ENCODE peak calls at places on chromosomes 4 and X, in five cellular contexts. One of them, this sample, is unnamed.

GRCh38 chr4:77820836-77821561 is 1.8 kb upstream of the CNOT6L start:
- DNase-seq in astrocyte of the spinal cord: no peak
- DNase-seq in GM12865: peak
- DNase-seq in epithelial cell of esophagus: peak
- DNase-seq in cardiac fibroblast: no peak
- DNase-seq in this sample: no peak

GRCh38 chr4:14871676-14872430 is 130.4 kb upstream of the CPEB2 start:
- DNase-seq in epithelial cell of esophagus: peak
- DNase-seq in GM12865: peak
- DNase-seq in cardiac fibroblast: peak
- DNase-seq in astrocyte of the spinal cord: no peak
- DNase-seq in this sample: peak

GRCh38 chr4:186472948-186473347 is 82.4 kb downstream of the MTNR1A start:
- DNase-seq in epithelial cell of esophagus: peak
- DNase-seq in astrocyte of the spinal cord: peak
- DNase-seq in GM12865: no peak
- DNase-seq in cardiac fibroblast: peak
- DNase-seq in this sample: peak

GRCh38 chrX:124216396-124217124 is 115.9 kb upstream of the TEX13D start:
- DNase-seq in astrocyte of the spinal cord: no peak
- DNase-seq in cardiac fibroblast: no peak
- DNase-seq in GM12865: no peak
- DNase-seq in epithelial cell of esophagus: no peak
- DNase-seq in this sample: no peak

GRCh38 chr4:16775411-16776154 is 122.9 kb downstream of the LDB2 start:
- DNase-seq in GM12865: no peak
- DNase-seq in cardiac fibroblast: no peak
- DNase-seq in epithelial cell of esophagus: no peak
- DNase-seq in astrocyte of the spinal cord: no peak
- DNase-seq in this sample: no peak

GRCh38 chr4:115219315-115219840 is 106.0 kb upstream of the NDST4 start:
- DNase-seq in GM12865: no peak
- DNase-seq in epithelial cell of esophagus: no peak
- DNase-seq in astrocyte of the spinal cord: no peak
- DNase-seq in cardiac fibroblast: no peak
- DNase-seq in this sample: no peak

GRCh38 chrX:131633285-131633917 is 89.5 kb downstream of the OR13H1 start:
- DNase-seq in astrocyte of the spinal cord: peak
- DNase-seq in epithelial cell of esophagus: peak
- DNase-seq in cardiac fibroblast: peak
- DNase-seq in GM12865: peak
- DNase-seq in this sample: peak

GRCh38 chrX:44343412-44343942 is at the start of gene EFHC2:
- DNase-seq in cardiac fibroblast: no peak
- DNase-seq in GM12865: peak
- DNase-seq in epithelial cell of esophagus: peak
- DNase-seq in astrocyte of the spinal cord: no peak
- DNase-seq in this sample: no peak

DNA sequence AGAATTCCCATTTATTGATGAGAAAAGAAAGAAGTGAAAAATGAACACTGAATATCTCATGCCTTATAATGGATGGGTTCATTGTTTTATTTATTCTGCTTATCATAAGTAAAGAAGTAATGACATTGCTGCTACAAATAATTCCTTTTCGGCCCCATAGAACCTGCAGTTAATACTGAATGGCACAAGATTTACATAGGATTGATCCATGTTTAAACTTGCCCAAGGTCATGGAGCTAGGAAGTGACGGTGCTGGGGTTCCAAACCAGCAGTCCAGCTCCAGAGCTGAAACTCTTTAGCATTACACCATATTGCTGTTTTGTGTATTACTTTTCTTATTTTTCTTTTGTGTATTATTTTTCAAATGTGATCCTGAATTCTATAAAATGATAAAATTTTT is 30.2 kb upstream of the PRSS48 start:
- DNase-seq in epithelial cell of esophagus: no peak
- DNase-seq in cardiac fibroblast: no peak
- DNase-seq in GM12865: no peak
- DNase-seq in astrocyte of the spinal cord: no peak
- DNase-seq in this sample: no peak
- H3K4me3 ChIP-seq in epithelial cell of esophagus: no peak
- H3K4me3 ChIP-seq in cardiac fibroblast: no peak
- H3K4me3 ChIP-seq in GM12865: no peak
- H3K4me3 ChIP-seq in astrocyte of the spinal cord: no peak
- H3K4me3 ChIP-seq in this sample: no peak

GRCh38 chr4:174834477-174834876 is 5.4 kb upstream of the GLRA3 start:
- DNase-seq in astrocyte of the spinal cord: no peak
- DNase-seq in epithelial cell of esophagus: no peak
- DNase-seq in GM12865: no peak
- DNase-seq in cardiac fibroblast: no peak
- DNase-seq in this sample: no peak

GRCh38 chr4:174826660-174827059 is 2.4 kb downstream of the GLRA3 start:
- DNase-seq in cardiac fibroblast: no peak
- DNase-seq in astrocyte of the spinal cord: no peak
- DNase-seq in epithelial cell of esophagus: no peak
- DNase-seq in GM12865: no peak
- DNase-seq in this sample: no peak

DNA sequence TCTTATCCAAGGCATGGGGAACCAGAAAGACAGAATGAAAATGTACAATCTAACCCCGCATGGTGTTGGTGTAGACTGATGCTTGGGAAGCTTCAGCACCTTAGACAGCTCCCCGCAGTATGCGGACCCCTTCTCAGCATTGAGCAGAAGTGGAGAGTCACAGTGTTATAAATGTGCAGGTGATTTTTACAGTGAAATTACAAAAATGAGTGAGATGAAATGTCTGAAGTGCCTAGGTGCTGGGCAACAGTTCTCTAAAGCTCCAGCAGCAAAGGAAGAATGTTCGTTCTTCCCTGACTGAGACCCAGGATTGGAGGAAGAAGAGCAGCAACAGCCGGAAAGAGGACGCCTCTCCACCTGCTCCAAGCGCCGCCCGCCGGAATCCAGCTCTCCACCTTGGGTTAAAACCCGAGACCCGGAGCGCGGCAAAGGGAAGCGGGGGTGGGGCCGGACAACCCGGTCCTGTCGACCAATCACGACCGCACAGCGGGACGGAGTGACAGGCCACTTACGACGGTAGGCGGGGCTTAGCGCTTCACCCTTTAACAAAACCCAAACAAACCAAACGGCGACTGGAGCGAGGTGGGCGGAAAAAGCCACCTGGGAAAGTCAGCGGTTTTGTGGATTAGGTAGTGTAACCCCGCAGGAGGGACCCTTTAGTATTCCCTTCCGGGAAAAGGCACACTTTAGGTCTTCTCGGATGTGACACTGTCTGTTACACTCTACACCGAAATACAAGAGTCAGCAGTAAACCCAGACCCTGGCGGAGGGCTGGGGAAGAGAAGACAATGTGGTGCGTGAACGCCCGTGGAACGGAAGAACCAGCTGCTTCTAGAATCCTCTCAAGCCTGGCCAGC is at the start of gene GLRA3:
- DNase-seq in cardiac fibroblast: peak
- DNase-seq in GM12865: peak
- DNase-seq in astrocyte of the spinal cord: peak
- DNase-seq in epithelial cell of esophagus: peak
- DNase-seq in this sample: peak
- H3K4me3 ChIP-seq in cardiac fibroblast: no peak
- H3K4me3 ChIP-seq in GM12865: peak
- H3K4me3 ChIP-seq in astrocyte of the spinal cord: peak
- H3K4me3 ChIP-seq in epithelial cell of esophagus: peak
- H3K4me3 ChIP-seq in this sample: no peak

DNA sequence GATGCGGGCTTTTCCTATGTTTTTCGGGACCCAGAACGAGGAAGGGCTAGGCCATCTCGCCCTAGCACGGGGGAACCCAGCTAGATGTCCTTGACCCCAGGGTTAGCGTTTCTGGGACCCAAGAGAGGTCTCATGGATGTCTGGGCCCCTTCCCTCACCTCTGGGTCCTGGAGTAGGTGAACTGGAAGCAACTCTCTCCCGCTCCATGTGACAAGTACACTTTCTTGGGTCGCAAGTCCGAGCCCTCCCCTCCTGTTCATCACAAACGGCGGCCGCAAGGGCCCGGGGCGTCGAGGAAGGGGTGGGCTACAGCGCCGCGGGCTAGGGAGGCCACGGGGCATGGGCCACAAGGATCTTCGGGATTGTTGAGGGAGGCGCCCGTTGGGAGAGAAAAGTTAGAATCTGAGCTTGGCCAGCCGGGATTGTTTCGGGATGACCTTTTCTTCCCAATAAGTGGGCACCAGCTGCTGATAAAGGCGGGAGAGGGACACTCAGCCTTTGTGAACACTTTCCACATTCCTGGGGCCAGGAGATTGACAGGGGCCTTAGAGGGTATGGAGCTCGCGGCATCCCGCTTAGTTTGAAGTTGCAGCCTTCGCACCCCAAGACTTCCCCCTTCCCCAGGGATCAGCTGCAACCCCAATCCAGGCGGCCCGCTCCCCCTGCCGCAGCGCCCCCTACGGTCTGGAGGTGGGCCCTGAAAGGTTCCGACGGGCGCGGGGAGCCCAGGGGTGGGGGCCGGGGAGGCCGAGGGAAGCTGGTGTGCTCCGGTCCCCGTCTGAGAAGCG is 137.0 kb upstream of the ZIC3 start:
- DNase-seq in astrocyte of the spinal cord: no peak
- DNase-seq in epithelial cell of esophagus: no peak
- DNase-seq in cardiac fibroblast: no peak
- DNase-seq in GM12865: no peak
- DNase-seq in this sample: no peak
- H3K4me3 ChIP-seq in astrocyte of the spinal cord: no peak
- H3K4me3 ChIP-seq in epithelial cell of esophagus: no peak
- H3K4me3 ChIP-seq in cardiac fibroblast: no peak
- H3K4me3 ChIP-seq in GM12865: no peak
- H3K4me3 ChIP-seq in this sample: no peak

GRCh38 chr4:35300996-35301774 is 943.1 kb downstream of the ARAP2 start:
- DNase-seq in cardiac fibroblast: no peak
- DNase-seq in astrocyte of the spinal cord: no peak
- DNase-seq in GM12865: no peak
- DNase-seq in epithelial cell of esophagus: no peak
- DNase-seq in this sample: no peak
- H3K4me3 ChIP-seq in cardiac fibroblast: no peak
- H3K4me3 ChIP-seq in astrocyte of the spinal cord: no peak
- H3K4me3 ChIP-seq in GM12865: no peak
- H3K4me3 ChIP-seq in epithelial cell of esophagus: no peak
- H3K4me3 ChIP-seq in this sample: no peak

GRCh38 chr4:100168521-100168920 is 21.7 kb downstream of the DDIT4L start:
- DNase-seq in astrocyte of the spinal cord: no peak
- DNase-seq in GM12865: no peak
- DNase-seq in cardiac fibroblast: peak
- DNase-seq in epithelial cell of esophagus: peak
- DNase-seq in this sample: no peak
- H3K4me3 ChIP-seq in astrocyte of the spinal cord: no peak
- H3K4me3 ChIP-seq in GM12865: no peak
- H3K4me3 ChIP-seq in cardiac fibroblast: no peak
- H3K4me3 ChIP-seq in epithelial cell of esophagus: no peak
- H3K4me3 ChIP-seq in this sample: no peak

GRCh38 chr4:1574601-1575417 is 109.3 kb downstream of the FAM53A start:
- DNase-seq in GM12865: no peak
- DNase-seq in astrocyte of the spinal cord: no peak
- DNase-seq in epithelial cell of esophagus: no peak
- DNase-seq in cardiac fibroblast: no peak
- DNase-seq in this sample: no peak
- H3K4me3 ChIP-seq in GM12865: no peak
- H3K4me3 ChIP-seq in astrocyte of the spinal cord: no peak
- H3K4me3 ChIP-seq in epithelial cell of esophagus: no peak
- H3K4me3 ChIP-seq in cardiac fibroblast: no peak
- H3K4me3 ChIP-seq in this sample: no peak

GRCh38 chr4:2537011-2537830 is 774 bp downstream of the FAM193A start:
- DNase-seq in cardiac fibroblast: peak
- DNase-seq in GM12865: peak
- DNase-seq in astrocyte of the spinal cord: peak
- DNase-seq in epithelial cell of esophagus: peak
- DNase-seq in this sample: no peak
- H3K4me3 ChIP-seq in cardiac fibroblast: peak
- H3K4me3 ChIP-seq in GM12865: peak
- H3K4me3 ChIP-seq in astrocyte of the spinal cord: peak
- H3K4me3 ChIP-seq in epithelial cell of esophagus: peak
- H3K4me3 ChIP-seq in this sample: peak

DNA sequence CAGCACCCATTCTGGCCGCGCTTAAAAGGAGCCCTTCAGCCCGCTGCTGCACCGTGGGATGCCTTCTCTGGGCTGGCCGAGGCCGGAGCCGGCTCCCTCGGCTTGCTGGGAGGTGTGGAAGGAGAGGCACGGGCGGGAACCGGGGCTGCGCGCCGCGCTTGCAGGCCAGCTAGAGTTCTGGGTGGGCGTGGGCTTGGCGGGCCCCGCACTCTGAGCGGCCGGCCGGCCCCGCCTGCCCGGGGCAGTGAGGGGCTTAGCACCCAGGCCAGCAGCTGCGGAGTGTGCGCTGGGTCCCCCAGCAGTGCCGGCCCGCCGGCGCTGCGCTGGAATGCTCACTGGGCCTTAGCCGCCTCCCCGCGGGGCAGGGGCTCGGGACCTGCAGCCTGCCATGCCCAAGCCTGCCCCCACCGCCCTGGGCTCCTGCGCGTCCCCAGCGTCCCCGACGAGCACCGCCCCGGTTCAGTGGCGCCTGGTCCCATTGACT is 111.4 kb downstream of the PCDH18 start:
- DNase-seq in astrocyte of the spinal cord: no peak
- DNase-seq in cardiac fibroblast: no peak
- DNase-seq in GM12865: no peak
- DNase-seq in epithelial cell of esophagus: no peak
- DNase-seq in this sample: no peak
- H3K4me3 ChIP-seq in astrocyte of the spinal cord: no peak
- H3K4me3 ChIP-seq in cardiac fibroblast: no peak
- H3K4me3 ChIP-seq in GM12865: no peak
- H3K4me3 ChIP-seq in epithelial cell of esophagus: no peak
- H3K4me3 ChIP-seq in this sample: no peak

GRCh38 chr4:56050584-56050983 is 101.8 kb downstream of the CEP135 start:
- DNase-seq in cardiac fibroblast: no peak
- DNase-seq in GM12865: no peak
- DNase-seq in epithelial cell of esophagus: no peak
- DNase-seq in astrocyte of the spinal cord: no peak
- DNase-seq in this sample: no peak
- H3K4me3 ChIP-seq in cardiac fibroblast: no peak
- H3K4me3 ChIP-seq in GM12865: no peak
- H3K4me3 ChIP-seq in epithelial cell of esophagus: no peak
- H3K4me3 ChIP-seq in astrocyte of the spinal cord: no peak
- H3K4me3 ChIP-seq in this sample: no peak

DNA sequence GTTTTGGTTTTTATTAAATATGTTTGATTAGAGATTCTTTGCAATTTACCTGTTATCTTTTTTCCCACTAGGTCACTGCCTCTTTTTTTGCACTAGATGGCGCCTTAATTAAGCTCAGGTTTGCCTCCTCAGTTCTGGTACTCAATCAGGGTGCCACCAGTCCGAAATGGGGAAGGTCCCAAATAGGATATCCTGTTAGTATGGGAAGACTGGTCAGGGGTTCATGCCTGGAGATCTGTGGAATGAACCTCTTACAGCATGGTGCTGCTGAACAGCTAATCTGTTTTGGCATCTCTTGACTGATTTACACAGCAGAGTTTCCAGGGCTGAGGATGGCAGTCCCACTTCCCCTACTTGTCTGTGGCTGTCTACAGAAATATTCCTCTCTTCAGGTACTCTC is 24.2 kb upstream of the VSIG1 start:
- DNase-seq in epithelial cell of esophagus: peak
- DNase-seq in astrocyte of the spinal cord: peak
- DNase-seq in GM12865: peak
- DNase-seq in cardiac fibroblast: peak
- DNase-seq in this sample: no peak
- H3K4me3 ChIP-seq in epithelial cell of esophagus: no peak
- H3K4me3 ChIP-seq in astrocyte of the spinal cord: no peak
- H3K4me3 ChIP-seq in GM12865: no peak
- H3K4me3 ChIP-seq in cardiac fibroblast: no peak
- H3K4me3 ChIP-seq in this sample: no peak